ENCODE peak calls at places on chromosome 13, in five cellular contexts. V is effector CD4-positive, alpha-beta T cell; T is endodermal cell; J is GM23338; S is central memory CD4-positive, alpha-beta T cell. A is an unnamed sample.

GRCh38 chr13:20057963-20058362 is 99.4 kb downstream of the ZMYM2 start:
- DNase-seq in T (no peak), S (no peak), V (no peak), J (no peak), A (no peak)

GRCh38 chr13:111283991-111284390 is 36.5 kb upstream of the TEX29 start:
- DNase-seq in T (peak), S (no peak), J (no peak), V (no peak), A (no peak)

GRCh38 chr13:113776231-113777125 is 17.5 kb downstream of the TMEM255B start:
- DNase-seq in S (no peak), V (no peak), J (no peak), T (no peak), A (no peak)

GRCh38 chr13:73842621-73843020 is 291.6 kb downstream of the KLF12 start:
- DNase-seq in V (no peak), S (no peak), J (no peak), T (no peak), A (no peak)

GRCh38 chr13:107373551-107373950 is 805.6 kb upstream of the ARGLU1 start:
- DNase-seq in J (peak), S (no peak), T (peak), V (no peak), A (no peak)

GRCh38 chr13:113110048-113110851 is 4.7 kb downstream of the F7 start:
- DNase-seq in S (peak), T (peak), J (peak), V (no peak), A (no peak)

GRCh38 chr13:31328549-31329229 is 128.9 kb downstream of the B3GLCT start:
- DNase-seq in J (no peak), T (no peak), V (no peak), S (no peak), A (no peak)

GRCh38 chr13:113651511-113652403 is 6.2 kb downstream of the ATP4B start:
- DNase-seq in T (peak), V (no peak), J (no peak), S (no peak), A (no peak)

GRCh38 chr13:31051999-31052398 is 109.7 kb downstream of the HSPH1 start:
- DNase-seq in T (peak), J (peak), S (no peak), V (no peak), A (no peak)

GRCh38 chr13:51235756-51236564 is 13.8 kb downstream of the FAM124A start:
- DNase-seq in J (peak), T (peak), S (no peak), V (no peak), A (no peak)